ENCODE peak calls at places on chromosomes 12 and 14, in five cellular contexts. Z, O, J, P and A are unnamed samples.

GRCh38 chr12:59086124-59086523 is 165.8 kb upstream of the LRIG3 start:
- DNase-seq in J (no peak), O (peak; percentile 64), P (no peak), Z (no peak), A (no peak)

GRCh38 chr12:19158909-19159308 is 29.4 kb downstream of the PLEKHA5 start:
- DNase-seq in O (peak; percentile 48), Z (no peak), P (peak; percentile 54), J (no peak), A (no peak)

GRCh38 chr12:95096852-95097251 is 23.4 kb upstream of the NR2C1 start:
- DNase-seq in O (peak; percentile 82), Z (no peak), P (no peak), J (no peak), A (no peak)

GRCh38 chr14:98514016-98514415 is 758.0 kb downstream of the BCL11B start:
- DNase-seq in Z (no peak), J (no peak), O (no peak), P (no peak), A (no peak)

GRCh38 chr14:74083784-74084276 is 423 bp downstream of the ALDH6A1 start:
- DNase-seq in O (no peak), P (no peak), Z (no peak), J (no peak), A (no peak)

GRCh38 chr12:122144885-122145284 is 29.1 kb downstream of the IL31 start:
- DNase-seq in J (no peak), Z (no peak), P (no peak), O (no peak), A (peak; percentile 9)

GRCh38 chr12:89708793-89709156 is at the start of gene ATP2B1:
- DNase-seq in O (peak; percentile 82), Z (peak; percentile 83), J (peak; percentile 53), P (peak; percentile 80), A (no peak)

GRCh38 chr14:104109731-104110361 is 24.3 kb downstream of the ASPG start:
- DNase-seq in Z (no peak), O (no peak), P (no peak), J (no peak), A (no peak)

GRCh38 chr12:6917491-6918231 is 3.3 kb downstream of the ENO2 start:
- DNase-seq in O (peak; percentile 79), Z (no peak), P (peak; percentile 62), J (no peak), A (no peak)

GRCh38 chr12:117587646-117588287 is 226.3 kb upstream of the NOS1 start:
- DNase-seq in Z (peak; percentile 18), J (peak; percentile 49), P (peak; percentile 33), O (peak; percentile 9), A (no peak)

GRCh38 chr14:52332269-52332668 is 18.2 kb downstream of the PTGER2 start:
- DNase-seq in Z (no peak), J (no peak), P (peak; percentile 25), O (peak; percentile 70), A (no peak)

GRCh38 chr14:58638231-58639205 is 756 bp downstream of the DACT1 start:
- DNase-seq in P (peak; percentile 43), J (no peak), Z (peak; percentile 8), O (peak; percentile 57), A (no peak)

GRCh38 chr14:22846811-22847307 is 10.5 kb downstream of the MMP14 start:
- DNase-seq in Z (no peak), P (no peak), J (no peak), O (no peak), A (no peak)

GRCh38 chr12:67446716-67447115 is 177.6 kb downstream of the CAND1 start:
- DNase-seq in P (no peak), Z (no peak), O (no peak), J (no peak), A (no peak)

GRCh38 chr12:65765436-65765813 is 58.9 kb upstream of the HMGA2 start:
- DNase-seq in O (peak; percentile 96), J (no peak), Z (no peak), P (peak; percentile 68), A (no peak)

GRCh38 chr14:24924544-24924943 is 125.4 kb downstream of the STXBP6 start:
- DNase-seq in O (no peak), J (no peak), Z (no peak), P (no peak), A (no peak)

GRCh38 chr14:24927809-24928208 is 122.1 kb downstream of the STXBP6 start:
- DNase-seq in P (no peak), O (no peak), J (no peak), Z (no peak), A (no peak)

GRCh38 chr14:24928501-24928900 is 121.4 kb downstream of the STXBP6 start:
- DNase-seq in O (peak; percentile 12), P (no peak), J (no peak), Z (no peak), A (no peak)
- TF ChIP-seq CTCF in O (no peak), P (no peak), J (no peak), Z (no peak), A (no peak)

DNA sequence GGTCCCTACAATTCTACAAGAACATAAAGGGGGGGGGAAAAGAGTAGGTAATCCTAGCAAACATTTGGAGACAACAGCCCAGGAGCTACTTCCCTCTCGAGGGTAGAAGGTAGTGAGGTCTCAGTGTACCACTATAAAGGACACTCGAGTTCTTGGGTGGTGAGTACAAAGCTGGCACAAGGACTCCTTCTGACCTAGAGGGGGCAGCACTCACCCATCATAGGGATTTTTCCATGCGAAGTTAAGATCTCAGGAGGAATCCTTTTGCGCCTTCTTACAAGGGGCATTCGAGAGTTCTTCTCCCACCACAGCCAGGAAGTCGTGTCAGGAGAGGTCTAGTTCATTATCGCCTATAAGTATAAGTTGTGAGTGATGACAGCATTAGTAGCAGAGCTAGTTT is 200.2 kb upstream of the RBM19 start:
- DNase-seq in O (peak; percentile 10), Z (peak; percentile 45), J (peak; percentile 71), P (peak; percentile 52), A (no peak)
- TF ChIP-seq CTCF in O (peak; percentile 77), Z (peak; percentile 70), J (peak; percentile 73), P (peak; percentile 46), A (peak; percentile 61)

GRCh38 chr12:100557357-100557756 is 16.1 kb upstream of the GAS2L3 start:
- DNase-seq in P (no peak), J (no peak), Z (no peak), O (no peak), A (no peak)

GRCh38 chr12:100555722-100556121 is 17.8 kb upstream of the GAS2L3 start:
- DNase-seq in P (peak; percentile 54), J (no peak), Z (peak; percentile 22), O (no peak), A (no peak)

GRCh38 chr12:100553851-100554404 is 19.6 kb upstream of the GAS2L3 start:
- DNase-seq in P (no peak), O (peak; percentile 14), J (no peak), Z (no peak), A (no peak)

GRCh38 chr12:100554608-100555077 is 18.8 kb upstream of the GAS2L3 start:
- DNase-seq in J (no peak), O (peak; percentile 82), P (peak; percentile 95), Z (peak; percentile 73), A (no peak)
- TF ChIP-seq CTCF in J (peak; percentile 91), O (peak; percentile 99), P (peak; percentile 89), Z (peak; percentile 78), A (peak; percentile 78)

GRCh38 chr14:64293976-64294671 is at the start of gene ESR2:
- DNase-seq in O (peak; percentile 40), Z (no peak), J (no peak), P (peak; percentile 54), A (peak; percentile 32)

GRCh38 chr14:64296561-64296960 is 2.4 kb upstream of the ESR2 start:
- DNase-seq in P (peak; percentile 74), O (peak; percentile 9), Z (no peak), J (no peak), A (no peak)

GRCh38 chr14:64294672-64295413 is 672 bp upstream of the ESR2 start:
- DNase-seq in J (peak; percentile 53), O (peak; percentile 46), P (peak; percentile 68), Z (peak; percentile 66), A (peak; percentile 75)

GRCh38 chr14:64303471-64303917 is 9.3 kb upstream of the ESR2 start:
- DNase-seq in P (peak; percentile 75), J (no peak), Z (no peak), O (peak; percentile 52), A (peak; percentile 62)

GRCh38 chr14:64298773-64299172 is 4.6 kb upstream of the ESR2 start:
- DNase-seq in J (no peak), P (no peak), O (no peak), Z (no peak), A (no peak)
- TF ChIP-seq CTCF in J (no peak), P (no peak), O (no peak), Z (no peak), A (no peak)